ENCODE peak calls at places on chromosomes 3 and 15, in eight cellular contexts. One of them, this sample, is unnamed.

GRCh38 chr15:40059821-40060220 is 20.8 kb upstream of the SRP14 start:
- DNase-seq in RPMI7951: no peak
- DNase-seq in osteocyte: no peak
- DNase-seq in AG09309: no peak
- DNase-seq in stimulated activated CD4-positive, alpha-beta T cell treated with anti-CD3 and anti-CD28 coated beads, Interleukin-2, amount 100 ng/mL, for 4 hours: no peak
- DNase-seq in GM13977: no peak
- DNase-seq in left ventricle myocardium inferior: no peak
- DNase-seq in dorsolateral prefrontal cortex: peak; percentile 16
- DNase-seq in this sample: no peak

GRCh38 chr3:10370429-10370828 is 49.5 kb upstream of the SEC13 start:
- DNase-seq in AG09309: no peak
- DNase-seq in left ventricle myocardium inferior: no peak
- DNase-seq in dorsolateral prefrontal cortex: peak; percentile 36
- DNase-seq in RPMI7951: peak; percentile 88
- DNase-seq in stimulated activated CD4-positive, alpha-beta T cell treated with anti-CD3 and anti-CD28 coated beads, Interleukin-2, amount 100 ng/mL, for 4 hours: no peak
- DNase-seq in GM13977: no peak
- DNase-seq in osteocyte: no peak
- DNase-seq in this sample: no peak

GRCh38 chr15:40295870-40296560 is 11.7 kb downstream of the PLCB2 start:
- DNase-seq in left ventricle myocardium inferior: peak; percentile 82
- DNase-seq in AG09309: no peak
- DNase-seq in GM13977: no peak
- DNase-seq in osteocyte: no peak
- DNase-seq in dorsolateral prefrontal cortex: no peak
- DNase-seq in RPMI7951: no peak
- DNase-seq in stimulated activated CD4-positive, alpha-beta T cell treated with anti-CD3 and anti-CD28 coated beads, Interleukin-2, amount 100 ng/mL, for 4 hours: no peak
- DNase-seq in this sample: no peak

GRCh38 chr15:27806396-27806795 is 292.7 kb downstream of the OCA2 start:
- DNase-seq in left ventricle myocardium inferior: no peak
- DNase-seq in stimulated activated CD4-positive, alpha-beta T cell treated with anti-CD3 and anti-CD28 coated beads, Interleukin-2, amount 100 ng/mL, for 4 hours: no peak
- DNase-seq in RPMI7951: no peak
- DNase-seq in GM13977: no peak
- DNase-seq in AG09309: no peak
- DNase-seq in osteocyte: no peak
- DNase-seq in dorsolateral prefrontal cortex: no peak
- DNase-seq in this sample: no peak

GRCh38 chr3:120559228-120560061 is 36.7 kb upstream of the NDUFB4 start:
- DNase-seq in AG09309: peak; percentile 13
- DNase-seq in osteocyte: no peak
- DNase-seq in stimulated activated CD4-positive, alpha-beta T cell treated with anti-CD3 and anti-CD28 coated beads, Interleukin-2, amount 100 ng/mL, for 4 hours: no peak
- DNase-seq in GM13977: no peak
- DNase-seq in left ventricle myocardium inferior: peak; percentile 54
- DNase-seq in dorsolateral prefrontal cortex: no peak
- DNase-seq in RPMI7951: peak; percentile 92
- DNase-seq in this sample: no peak

GRCh38 chr3:19347701-19348100 is 199.4 kb downstream of the KCNH8 start:
- DNase-seq in RPMI7951: no peak
- DNase-seq in GM13977: no peak
- DNase-seq in left ventricle myocardium inferior: no peak
- DNase-seq in dorsolateral prefrontal cortex: no peak
- DNase-seq in AG09309: no peak
- DNase-seq in stimulated activated CD4-positive, alpha-beta T cell treated with anti-CD3 and anti-CD28 coated beads, Interleukin-2, amount 100 ng/mL, for 4 hours: no peak
- DNase-seq in osteocyte: no peak
- DNase-seq in this sample: peak; percentile 25

GRCh38 chr3:9957214-9957613 is 5.0 kb upstream of the PRRT3 start:
- DNase-seq in RPMI7951: peak; percentile 50
- DNase-seq in stimulated activated CD4-positive, alpha-beta T cell treated with anti-CD3 and anti-CD28 coated beads, Interleukin-2, amount 100 ng/mL, for 4 hours: no peak
- DNase-seq in left ventricle myocardium inferior: no peak
- DNase-seq in osteocyte: no peak
- DNase-seq in dorsolateral prefrontal cortex: no peak
- DNase-seq in GM13977: no peak
- DNase-seq in AG09309: no peak
- DNase-seq in this sample: no peak

GRCh38 chr15:43912991-43913927 is 86.5 kb downstream of the WDR76 start:
- DNase-seq in AG09309: peak; percentile 92
- DNase-seq in left ventricle myocardium inferior: no peak
- DNase-seq in GM13977: no peak
- DNase-seq in RPMI7951: peak; percentile 100
- DNase-seq in dorsolateral prefrontal cortex: peak; percentile 59
- DNase-seq in stimulated activated CD4-positive, alpha-beta T cell treated with anti-CD3 and anti-CD28 coated beads, Interleukin-2, amount 100 ng/mL, for 4 hours: no peak
- DNase-seq in osteocyte: no peak
- DNase-seq in this sample: no peak

GRCh38 chr3:71780430-71780829 is 4.5 kb downstream of the PROK2 start:
- DNase-seq in RPMI7951: no peak
- DNase-seq in GM13977: no peak
- DNase-seq in AG09309: no peak
- DNase-seq in left ventricle myocardium inferior: no peak
- DNase-seq in dorsolateral prefrontal cortex: no peak
- DNase-seq in osteocyte: no peak
- DNase-seq in stimulated activated CD4-positive, alpha-beta T cell treated with anti-CD3 and anti-CD28 coated beads, Interleukin-2, amount 100 ng/mL, for 4 hours: no peak
- DNase-seq in this sample: no peak